ENCODE peak calls at places on chromosomes 12 and 14, in nine cellular contexts. P is activated T-cell treated with anti-CD3 and anti-CD28 coated beads for 1 hour; Q is activated CD4-positive, alpha-beta T cell treated with anti-CD3 and anti-CD28 coated beads for 48 hours; S is NCI-H1436; X is effector memory CD4-positive, alpha-beta T cell; B is iris pigment epithelial cell; G is bronchial epithelial cell; D is stimulated activated CD8-positive, alpha-beta memory T cell treated with anti-CD3 and anti-CD28 coated beads, Interleukin-15, amount 100 ng/mL, for 24 hours; W is AG10803. V is an unnamed sample.

GRCh38 chr12:128829870-128830504 is 6.2 kb upstream of the SLC15A4 start:
- DNase-seq in S (no peak), G (peak), W (no peak), D (no peak), X (no peak), Q (peak), P (no peak), B (no peak), V (no peak)

GRCh38 chr12:113131556-113131955 is 4.0 kb downstream of the RASAL1 start:
- DNase-seq in S (no peak), G (no peak), Q (no peak), D (no peak), W (no peak), X (no peak), P (no peak), B (no peak), V (no peak)

GRCh38 chr14:96888593-96888992 is 91.4 kb downstream of the VRK1 start:
- DNase-seq in Q (no peak), X (no peak), D (no peak), P (no peak), B (peak), G (no peak), S (no peak), W (no peak), V (no peak)

GRCh38 chr12:21717756-21718155 is 56.8 kb downstream of the KCNJ8 start:
- DNase-seq in W (no peak), Q (no peak), X (no peak), B (no peak), D (no peak), P (no peak), S (no peak), G (no peak), V (no peak)

GRCh38 chr12:94073441-94074051 is 74.8 kb upstream of the PLXNC1 start:
- DNase-seq in X (no peak), P (no peak), G (no peak), W (peak), S (no peak), Q (no peak), D (no peak), B (peak), V (no peak)

GRCh38 chr14:22848391-22849164 is 12.2 kb downstream of the MMP14 start:
- DNase-seq in B (peak), P (no peak), X (no peak), D (no peak), Q (no peak), W (peak), S (no peak), G (peak), V (peak)

GRCh38 chr14:51873221-51873893 is 12.9 kb downstream of the GNG2 start:
- DNase-seq in B (peak), Q (peak), W (peak), G (peak), P (no peak), S (peak), D (no peak), X (no peak), V (no peak)

GRCh38 chr12:25585021-25585523 is 32.0 kb upstream of the LMNTD1 start:
- DNase-seq in G (peak), Q (no peak), W (peak), X (no peak), B (peak), P (no peak), D (no peak), S (no peak), V (peak)

GRCh38 chr14:99348816-99349609 is 77.0 kb upstream of the BCL11B start:
- DNase-seq in G (no peak), S (no peak), Q (no peak), D (no peak), X (no peak), P (no peak), B (no peak), W (peak), V (no peak)

GRCh38 chr12:90080616-90081015 is 372.0 kb upstream of the ATP2B1 start:
- DNase-seq in W (no peak), P (no peak), D (no peak), Q (no peak), G (peak), B (no peak), S (no peak), X (no peak), V (no peak)

GRCh38 chr12:14618990-14619389 is 51.3 kb upstream of the PLBD1 start:
- DNase-seq in G (peak), P (no peak), B (peak), W (peak), X (no peak), S (no peak), D (no peak), Q (no peak), V (no peak)

GRCh38 chr12:71967176-71967575 is 28.5 kb downstream of the TPH2 start:
- DNase-seq in Q (no peak), B (peak), X (no peak), S (no peak), D (no peak), P (no peak), G (no peak), W (no peak), V (no peak)

GRCh38 chr14:26730929-26731618 is 133.2 kb upstream of the NOVA1 start:
- DNase-seq in D (no peak), X (no peak), W (no peak), Q (no peak), S (no peak), P (no peak), G (peak), B (peak), V (no peak)

GRCh38 chr14:94120667-94121335 is 8.6 kb downstream of the IFI27L2 start:
- DNase-seq in D (no peak), W (peak), B (peak), P (no peak), X (no peak), S (no peak), G (peak), Q (no peak), V (no peak)

GRCh38 chr12:6029401-6029800 is 84.3 kb upstream of the ANO2 start:
- DNase-seq in X (no peak), W (no peak), G (no peak), S (no peak), D (no peak), B (no peak), Q (no peak), P (no peak), V (no peak)

GRCh38 chr12:94192506-94192905 is 44.1 kb downstream of the PLXNC1 start:
- DNase-seq in D (no peak), W (no peak), X (no peak), B (no peak), G (peak), S (no peak), Q (no peak), P (no peak), V (no peak)

GRCh38 chr14:96037891-96038557 is 1.1 kb upstream of the C14orf132 start:
- DNase-seq in S (no peak), D (no peak), X (no peak), Q (no peak), B (peak), G (peak), W (peak), P (no peak), V (peak)

GRCh38 chr12:109120095-109120494 is 3.7 kb downstream of the ACACB start:
- DNase-seq in D (no peak), S (no peak), X (no peak), B (no peak), W (no peak), G (no peak), P (no peak), Q (no peak), V (no peak)

GRCh38 chr14:59292028-59292427 is 103.6 kb downstream of the DAAM1 start:
- DNase-seq in X (no peak), Q (no peak), W (no peak), D (no peak), B (no peak), S (no peak), P (no peak), G (no peak), V (no peak)

GRCh38 chr14:30223385-30223785 is 295.7 kb upstream of the PRKD1 start:
- DNase-seq in G (peak), W (peak), B (peak), Q (no peak), D (no peak), X (no peak), S (no peak), P (no peak), V (peak)

GRCh38 chr14:86852530-86852929 is 1140.5 kb downstream of the GALC start:
- DNase-seq in S (no peak), G (no peak), W (no peak), B (peak), D (no peak), P (no peak), X (no peak), Q (no peak), V (no peak)

GRCh38 chr12:62350554-62350953 is 90.3 kb downstream of the USP15 start:
- DNase-seq in P (no peak), X (no peak), W (no peak), B (no peak), G (no peak), Q (no peak), D (no peak), S (no peak), V (no peak)

GRCh38 chr14:37697489-37698121 is 102.2 kb downstream of the TTC6 start:
- DNase-seq in W (peak), B (peak), P (no peak), Q (no peak), X (no peak), G (peak), D (no peak), S (no peak), V (no peak)

GRCh38 chr12:25970082-25970481 is 11.6 kb downstream of the RASSF8 start:
- DNase-seq in P (no peak), W (no peak), G (no peak), B (no peak), S (no peak), Q (no peak), X (no peak), D (no peak), V (no peak)

GRCh38 chr12:109797905-109798669 is 35.1 kb downstream of the TRPV4 start:
- DNase-seq in G (no peak), X (no peak), Q (peak), W (no peak), S (no peak), B (peak), D (no peak), P (no peak), V (no peak)

GRCh38 chr12:46473634-46474201 is 101.1 kb upstream of the SLC38A2 start:
- DNase-seq in X (no peak), W (peak), S (peak), Q (no peak), G (peak), D (no peak), B (peak), P (no peak), V (peak)

GRCh38 chr12:49342066-49342913 is 4.4 kb upstream of the DNAJC22 start:
- DNase-seq in W (peak), Q (peak), D (peak), S (peak), B (peak), G (peak), P (peak), X (peak), V (no peak)

GRCh38 chr12:118979763-118980406 is 1.5 kb upstream of the SRRM4 start:
- DNase-seq in Q (peak), X (no peak), G (peak), S (peak), W (peak), P (no peak), B (peak), D (no peak), V (no peak)

GRCh38 chr14:94173471-94173884 is 644 bp upstream of the PPP4R4 start:
- DNase-seq in Q (peak), X (peak), D (no peak), S (no peak), W (no peak), G (no peak), P (peak), B (no peak), V (no peak)

GRCh38 chr12:107779077-107779840 is 4.8 kb downstream of the ASCL4 start:
- DNase-seq in B (no peak), P (no peak), G (no peak), X (no peak), S (no peak), W (no peak), Q (no peak), D (no peak), V (no peak)

GRCh38 chr12:124303579-124304313 is 8.9 kb downstream of the RFLNA start:
- DNase-seq in W (no peak), P (no peak), G (no peak), S (no peak), X (no peak), D (no peak), Q (no peak), B (no peak), V (no peak)

V was measured in thoracic aorta.